ENCODE peak calls at places on chromosomes 7 and 10, in four cellular contexts. R is lower leg skin; I is AG04450; S is stimulated activated CD8-positive, alpha-beta memory T cell treated with anti-CD3 and anti-CD28 coated beads, Interleukin-15, amount 100 ng/mL, for 48 hours. L is an unnamed sample.
A peak's percentile ranks its signal among the peaks of the same experiment; 100 is the strongest.

GRCh38 chr10:84175436-84175835 is 1.8 kb downstream of the GPR15LG start:
- DNase-seq in S (no peak), I (no peak), R (no peak), L (no peak)

GRCh38 chr7:79593819-79594218 is 140.4 kb upstream of the MAGI2 start:
- DNase-seq in S (no peak), R (no peak), I (no peak), L (no peak)

GRCh38 chr10:49592726-49593563 is 17.2 kb upstream of the SLC18A3 start:
- DNase-seq in S (peak; percentile 34), R (peak; percentile 26), I (peak; percentile 10), L (no peak)

GRCh38 chr7:143411976-143412708 is 3.5 kb upstream of the EPHA1 start:
- DNase-seq in R (no peak), I (no peak), S (no peak), L (no peak)

GRCh38 chr10:71513896-71514295 is 117.2 kb downstream of the CDH23 start:
- DNase-seq in I (no peak), S (no peak), R (no peak), L (no peak)

GRCh38 chr10:119060107-119060506 is 20.5 kb downstream of the EIF3A start:
- DNase-seq in I (no peak), R (no peak), S (no peak), L (no peak)

GRCh38 chr10:89684604-89685003 is 16.8 kb upstream of the KIF20B start:
- DNase-seq in I (no peak), R (no peak), S (no peak), L (no peak)

GRCh38 chr7:2894118-2894940 is 50.2 kb upstream of the GNA12 start:
- DNase-seq in I (no peak), S (peak; percentile 56), R (no peak), L (no peak)

GRCh38 chr10:3455385-3456334 is 283.1 kb upstream of the PITRM1 start:
- DNase-seq in R (no peak), I (no peak), S (no peak), L (no peak)

GRCh38 chr7:131606346-131607290 is 50.2 kb upstream of the PODXL start:
- DNase-seq in S (no peak), R (no peak), I (no peak), L (no peak)

GRCh38 chr7:14850039-14850438 is 52.5 kb downstream of the DGKB start:
- DNase-seq in I (no peak), S (no peak), R (no peak), L (no peak)

GRCh38 chr7:66627151-66627681 is 1.5 kb upstream of the KCTD7 start:
- DNase-seq in R (no peak), S (no peak), I (peak; percentile 26), L (peak; percentile 91)

GRCh38 chr7:50869108-50869716 is 86.5 kb upstream of the GRB10 start:
- DNase-seq in I (peak; percentile 21), R (peak; percentile 34), S (no peak), L (no peak)

GRCh38 chr10:103171278-103171677 is 21.8 kb downstream of the NT5C2 start:
- DNase-seq in S (no peak), I (no peak), R (no peak), L (no peak)

GRCh38 chr7:46072722-46073121 is 151.7 kb upstream of the IGFBP3 start:
- DNase-seq in I (no peak), R (no peak), S (no peak), L (no peak)

GRCh38 chr10:59702347-59702746 is 7.3 kb downstream of the SLC16A9 start:
- DNase-seq in S (no peak), R (no peak), I (no peak), L (no peak)

GRCh38 chr10:16995867-16996529 is 133.6 kb downstream of the CUBN start:
- DNase-seq in I (no peak), R (no peak), S (no peak), L (no peak)

GRCh38 chr10:20598590-20598989 is 298.5 kb downstream of the NEBL start:
- DNase-seq in R (peak; percentile 71), I (peak; percentile 11), S (no peak), L (peak; percentile 80)

GRCh38 chr7:109376576-109376975 is 806.9 kb downstream of the DNAJB9 start:
- DNase-seq in S (no peak), I (no peak), R (no peak), L (no peak)

GRCh38 chr7:42910306-42910705 is 1.6 kb downstream of the C7orf25 start:
- DNase-seq in S (no peak), R (no peak), I (no peak), L (no peak)

GRCh38 chr7:24432677-24433076 is 140.6 kb upstream of the PALS2 start:
- DNase-seq in R (no peak), I (no peak), S (no peak), L (no peak)

GRCh38 chr7:36749282-36749960 is 25.1 kb upstream of the AOAH start:
- DNase-seq in R (no peak), I (no peak), S (no peak), L (no peak)

GRCh38 chr7:96388620-96389383 is 66.9 kb upstream of the SLC25A13 start:
- DNase-seq in I (peak; percentile 30), R (no peak), S (no peak), L (no peak)